ENCODE peak calls at places on chromosomes 5 and 9, in four cellular contexts. One of them, this sample, is unnamed.

GRCh38 chr5:80600943-80601693 is 31.0 kb upstream of the ANKRD34B start:
- DNase-seq in left ventricle myocardium inferior: no peak
- DNase-seq in PC-9: no peak
- DNase-seq in HL-60: no peak
- DNase-seq in this sample: no peak

GRCh38 chr5:142293486-142293885 is 31.3 kb downstream of the SPRY4 start:
- DNase-seq in PC-9: no peak
- DNase-seq in left ventricle myocardium inferior: no peak
- DNase-seq in HL-60: no peak
- DNase-seq in this sample: no peak

GRCh38 chr5:64339776-64340175 is 166.0 kb upstream of the RGS7BP start:
- DNase-seq in HL-60: no peak
- DNase-seq in left ventricle myocardium inferior: no peak
- DNase-seq in PC-9: no peak
- DNase-seq in this sample: no peak

GRCh38 chr5:104569621-104570020 is 1007.0 kb upstream of the NUDT12 start:
- DNase-seq in PC-9: no peak
- DNase-seq in left ventricle myocardium inferior: no peak
- DNase-seq in HL-60: no peak
- DNase-seq in this sample: no peak

GRCh38 chr5:169997736-169998284 is 17.5 kb upstream of the INSYN2B start:
- DNase-seq in PC-9: no peak
- DNase-seq in HL-60: peak
- DNase-seq in left ventricle myocardium inferior: no peak
- DNase-seq in this sample: no peak

GRCh38 chr5:56761486-56761885 is 53.9 kb upstream of the MAP3K1 start:
- DNase-seq in PC-9: no peak
- DNase-seq in HL-60: no peak
- DNase-seq in left ventricle myocardium inferior: no peak
- DNase-seq in this sample: no peak

GRCh38 chr5:176663566-176663965 is 16.3 kb downstream of the TSPAN17 start:
- DNase-seq in HL-60: no peak
- DNase-seq in left ventricle myocardium inferior: no peak
- DNase-seq in PC-9: no peak
- DNase-seq in this sample: no peak

GRCh38 chr5:121246971-121247370 is 604.7 kb upstream of the FTMT start:
- DNase-seq in PC-9: no peak
- DNase-seq in HL-60: no peak
- DNase-seq in left ventricle myocardium inferior: no peak
- DNase-seq in this sample: no peak

GRCh38 chr5:154729613-154730012 is 25.6 kb upstream of the LARP1 start:
- DNase-seq in HL-60: no peak
- DNase-seq in PC-9: no peak
- DNase-seq in left ventricle myocardium inferior: no peak
- DNase-seq in this sample: no peak

GRCh38 chr9:93022066-93022465 is 36.4 kb upstream of the SUSD3 start:
- DNase-seq in PC-9: no peak
- DNase-seq in HL-60: no peak
- DNase-seq in left ventricle myocardium inferior: no peak
- DNase-seq in this sample: no peak

GRCh38 chr9:18596920-18597319 is 123.0 kb downstream of the ADAMTSL1 start:
- DNase-seq in left ventricle myocardium inferior: no peak
- DNase-seq in HL-60: no peak
- DNase-seq in PC-9: no peak
- DNase-seq in this sample: no peak

GRCh38 chr5:92777421-92777820 is 803.6 kb downstream of the NR2F1-AS1 start:
- DNase-seq in left ventricle myocardium inferior: no peak
- DNase-seq in HL-60: no peak
- DNase-seq in PC-9: no peak
- DNase-seq in this sample: no peak

GRCh38 chr5:102511666-102512065 is 12.9 kb upstream of the SLCO6A1 start:
- DNase-seq in PC-9: no peak
- DNase-seq in left ventricle myocardium inferior: peak
- DNase-seq in HL-60: no peak
- DNase-seq in this sample: no peak

GRCh38 chr5:113269023-113269997 is 165.5 kb downstream of the TSSK1B start:
- DNase-seq in HL-60: no peak
- DNase-seq in PC-9: no peak
- DNase-seq in left ventricle myocardium inferior: no peak
- DNase-seq in this sample: no peak

GRCh38 chr9:104260004-104260403 is 165.9 kb downstream of the SMC2 start:
- DNase-seq in HL-60: no peak
- DNase-seq in left ventricle myocardium inferior: no peak
- DNase-seq in PC-9: no peak
- DNase-seq in this sample: no peak

GRCh38 chr5:120415985-120416384 is 48.1 kb upstream of the PRR16 start:
- DNase-seq in HL-60: no peak
- DNase-seq in left ventricle myocardium inferior: no peak
- DNase-seq in PC-9: no peak
- DNase-seq in this sample: no peak

GRCh38 chr5:170451764-170452365 is 52.0 kb upstream of the KCNIP1 start:
- DNase-seq in PC-9: no peak
- DNase-seq in left ventricle myocardium inferior: no peak
- DNase-seq in HL-60: no peak
- DNase-seq in this sample: no peak

GRCh38 chr5:76337949-76338589 is 65.0 kb upstream of the IQGAP2 start:
- DNase-seq in PC-9: peak
- DNase-seq in left ventricle myocardium inferior: no peak
- DNase-seq in HL-60: peak
- DNase-seq in this sample: no peak

GRCh38 chr5:140243855-140244254 is 59.0 kb downstream of the PFDN1 start:
- DNase-seq in left ventricle myocardium inferior: no peak
- DNase-seq in PC-9: no peak
- DNase-seq in HL-60: no peak
- DNase-seq in this sample: peak
- H3K27ac ChIP-seq in left ventricle myocardium inferior: peak
- H3K27ac ChIP-seq in PC-9: no peak
- H3K27ac ChIP-seq in HL-60: no peak
- H3K27ac ChIP-seq in this sample: peak

DNA sequence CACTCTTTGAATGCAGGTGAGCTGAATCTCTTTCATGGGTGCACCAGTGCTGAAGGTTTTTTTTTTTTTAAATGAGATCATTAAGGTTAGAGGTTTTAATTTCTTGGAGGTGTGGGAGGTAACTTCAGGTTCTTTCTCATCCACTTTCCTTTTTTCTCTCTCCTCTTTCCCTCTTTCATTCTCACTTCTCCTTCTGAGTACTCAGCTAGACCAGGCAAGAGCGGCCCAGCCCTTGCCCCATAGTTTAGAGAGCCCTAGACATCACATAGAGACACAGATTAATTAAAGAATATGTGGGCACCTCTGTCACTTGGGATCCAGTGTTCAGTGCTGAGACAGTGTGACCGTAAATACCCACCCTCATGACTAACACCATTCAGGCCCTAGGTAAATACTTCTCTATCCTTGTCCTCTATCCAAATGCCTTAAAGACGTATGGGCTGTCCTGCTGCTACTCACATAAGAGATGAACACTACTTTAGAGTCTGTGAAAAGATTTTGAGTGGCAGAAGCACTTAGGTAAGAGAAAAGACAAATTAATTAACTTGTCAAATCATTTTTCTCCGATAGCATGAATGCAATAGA is 174.1 kb downstream of the TLE4 start:
- DNase-seq in HL-60: no peak
- DNase-seq in PC-9: no peak
- DNase-seq in left ventricle myocardium inferior: no peak
- DNase-seq in this sample: no peak
- H3K27ac ChIP-seq in HL-60: no peak
- H3K27ac ChIP-seq in PC-9: no peak
- H3K27ac ChIP-seq in left ventricle myocardium inferior: no peak
- H3K27ac ChIP-seq in this sample: no peak

GRCh38 chr9:112028242-112029221 is 131.9 kb downstream of the UGCG start:
- DNase-seq in left ventricle myocardium inferior: no peak
- DNase-seq in PC-9: no peak
- DNase-seq in HL-60: no peak
- DNase-seq in this sample: no peak
- H3K27ac ChIP-seq in left ventricle myocardium inferior: no peak
- H3K27ac ChIP-seq in PC-9: peak
- H3K27ac ChIP-seq in HL-60: no peak
- H3K27ac ChIP-seq in this sample: no peak

GRCh38 chr9:107274953-107275422 is 8.1 kb upstream of the RAD23B start:
- DNase-seq in PC-9: peak
- DNase-seq in HL-60: no peak
- DNase-seq in left ventricle myocardium inferior: no peak
- DNase-seq in this sample: peak
- H3K27ac ChIP-seq in PC-9: peak
- H3K27ac ChIP-seq in HL-60: no peak
- H3K27ac ChIP-seq in left ventricle myocardium inferior: no peak
- H3K27ac ChIP-seq in this sample: no peak

DNA sequence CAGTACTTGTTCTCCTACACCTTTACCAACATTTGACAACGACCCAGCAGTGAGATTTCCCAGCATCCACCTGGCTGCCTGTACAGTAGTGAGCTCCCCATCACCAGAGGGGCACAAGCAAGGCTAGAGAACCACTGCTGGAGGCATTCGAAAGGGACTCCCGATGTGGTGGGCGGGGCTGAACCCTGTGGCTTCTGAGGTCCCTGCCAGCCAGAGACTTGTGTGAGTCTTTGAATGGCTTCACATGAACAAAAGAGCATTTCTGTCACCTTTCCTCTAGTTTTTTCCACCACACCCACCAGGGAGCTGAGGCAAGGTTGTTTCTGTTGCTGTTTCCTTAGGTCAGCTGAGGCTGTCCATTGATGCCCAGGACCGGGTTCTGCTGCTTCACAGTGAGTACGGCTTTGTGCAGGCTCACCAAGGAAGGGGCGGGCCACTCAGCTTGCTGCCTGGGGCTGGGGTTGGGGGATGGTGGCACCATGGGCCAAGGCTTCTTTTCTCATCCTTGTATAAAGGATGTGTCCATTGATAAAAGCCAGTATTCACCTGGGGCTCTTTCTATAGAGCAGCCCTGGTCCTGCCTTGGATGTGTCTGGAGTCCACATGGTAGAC is 15.7 kb downstream of the RGS3 start:
- DNase-seq in left ventricle myocardium inferior: no peak
- DNase-seq in HL-60: no peak
- DNase-seq in PC-9: no peak
- DNase-seq in this sample: peak
- H3K27ac ChIP-seq in left ventricle myocardium inferior: no peak
- H3K27ac ChIP-seq in HL-60: no peak
- H3K27ac ChIP-seq in PC-9: no peak
- H3K27ac ChIP-seq in this sample: no peak

GRCh38 chr5:10565785-10566506 is 2.1 kb downstream of the ANKRD33B start:
- DNase-seq in left ventricle myocardium inferior: no peak
- DNase-seq in HL-60: peak
- DNase-seq in PC-9: peak
- DNase-seq in this sample: no peak
- H3K27ac ChIP-seq in left ventricle myocardium inferior: peak
- H3K27ac ChIP-seq in HL-60: peak
- H3K27ac ChIP-seq in PC-9: no peak
- H3K27ac ChIP-seq in this sample: peak

This sample was measured in gastrocnemius medialis.